ENCODE peak calls at places on chromosomes 4 and X, in four cellular contexts. One of them, this sample, is unnamed. For H3K4me1, the result is how much of the 10 kb centered on the place peaks cover.

GRCh38 chrX:119407681-119408080 is 8.5 kb downstream of the SLC25A43 start:
- DNase-seq in A549: no peak
- DNase-seq in H9: no peak
- DNase-seq in fibroblast of lung: no peak
- DNase-seq in this sample: no peak

GRCh38 chr4:170259631-170260153 is 169.9 kb upstream of the AADAT start:
- DNase-seq in fibroblast of lung: peak
- DNase-seq in A549: peak
- DNase-seq in H9: peak
- DNase-seq in this sample: peak

GRCh38 chr4:165779950-165780670 is 92.9 kb upstream of the TLL1 start:
- DNase-seq in fibroblast of lung: peak
- DNase-seq in H9: no peak
- DNase-seq in A549: no peak
- DNase-seq in this sample: no peak

GRCh38 chr4:33961751-33962150 is 2282.6 kb downstream of the ARAP2 start:
- DNase-seq in fibroblast of lung: peak
- DNase-seq in A549: no peak
- DNase-seq in H9: no peak
- DNase-seq in this sample: no peak

GRCh38 chrX:153969904-153970397 is 1.7 kb downstream of the HCFC1 start:
- DNase-seq in A549: no peak
- DNase-seq in fibroblast of lung: peak
- DNase-seq in H9: no peak
- DNase-seq in this sample: peak

GRCh38 chrX:31524182-31524581 is 452.3 kb upstream of the FTHL17 start:
- DNase-seq in fibroblast of lung: no peak
- DNase-seq in H9: no peak
- DNase-seq in A549: no peak
- DNase-seq in this sample: no peak

GRCh38 chr4:22191565-22192301 is 243.2 kb upstream of the KCNIP4 start:
- DNase-seq in H9: no peak
- DNase-seq in A549: no peak
- DNase-seq in fibroblast of lung: no peak
- DNase-seq in this sample: no peak

GRCh38 chr4:110091426-110091825 is 107.0 kb downstream of the ELOVL6 start:
- DNase-seq in H9: no peak
- DNase-seq in fibroblast of lung: peak
- DNase-seq in A549: peak
- DNase-seq in this sample: peak

GRCh38 chrX:71621644-71622346 is 3.5 kb upstream of the CXCR3 start:
- DNase-seq in A549: no peak
- DNase-seq in H9: no peak
- DNase-seq in fibroblast of lung: peak
- DNase-seq in this sample: no peak

GRCh38 chr4:5816851-5817375 is 76.0 kb downstream of the CRMP1 start:
- DNase-seq in fibroblast of lung: no peak
- DNase-seq in A549: no peak
- DNase-seq in H9: no peak
- DNase-seq in this sample: no peak

GRCh38 chrX:20143539-20143938 is 1.9 kb upstream of the EIF1AX start:
- DNase-seq in fibroblast of lung: no peak
- DNase-seq in H9: no peak
- DNase-seq in A549: peak
- DNase-seq in this sample: no peak

GRCh38 chr4:26061248-26061986 is 147.4 kb downstream of the SMIM20 start:
- DNase-seq in H9: peak
- DNase-seq in A549: peak
- DNase-seq in fibroblast of lung: peak
- DNase-seq in this sample: peak

GRCh38 chr4:11908712-11909111 is 480.0 kb upstream of the HS3ST1 start:
- DNase-seq in H9: no peak
- DNase-seq in A549: no peak
- DNase-seq in fibroblast of lung: no peak
- DNase-seq in this sample: no peak

GRCh38 chrX:21745756-21746155 is 12.2 kb downstream of the SMPX start:
- DNase-seq in fibroblast of lung: peak
- DNase-seq in A549: peak
- DNase-seq in H9: no peak
- DNase-seq in this sample: no peak

GRCh38 chr4:100075056-100075455 is 115.2 kb downstream of the DDIT4L start:
- DNase-seq in fibroblast of lung: no peak
- DNase-seq in H9: no peak
- DNase-seq in A549: no peak
- DNase-seq in this sample: no peak

DNA sequence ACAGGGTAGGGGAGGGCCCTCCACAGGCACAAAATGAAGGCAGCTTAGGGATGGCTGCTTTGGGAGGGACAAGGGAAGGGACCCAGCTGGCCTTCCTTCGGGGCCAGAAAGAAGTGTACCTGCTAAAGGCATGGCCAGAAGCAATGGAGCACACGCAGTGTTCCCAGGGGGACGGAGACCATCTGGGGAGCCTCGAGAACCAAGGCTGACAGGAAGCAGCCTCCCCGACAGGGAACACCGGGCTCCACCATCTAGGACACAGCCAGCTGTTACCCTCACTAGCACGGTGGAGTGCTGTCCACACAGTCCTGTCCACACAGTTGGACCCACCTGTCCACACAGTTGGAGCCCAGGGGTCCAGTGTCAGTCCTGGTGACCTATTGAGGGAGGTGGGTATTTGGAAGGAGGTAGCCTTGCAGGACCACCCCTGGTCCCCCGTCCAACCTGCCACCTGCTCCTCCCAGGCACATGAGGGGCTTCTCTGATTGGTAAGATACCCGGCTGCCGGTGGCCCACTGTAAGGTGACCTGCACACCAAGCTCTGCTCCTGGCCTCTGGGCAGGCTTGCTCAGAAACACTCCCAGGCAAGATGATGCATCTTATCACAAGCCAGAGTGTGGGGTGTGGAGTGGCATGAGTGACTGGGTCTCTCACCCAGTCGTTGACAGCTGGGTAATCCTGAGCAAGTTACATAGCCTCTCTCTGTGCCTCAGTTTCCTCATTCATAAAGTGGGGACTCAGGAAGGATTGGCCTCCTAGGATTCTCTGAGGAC is 20.5 kb upstream of the AFAP1 start:
- DNase-seq in H9: no peak
- DNase-seq in A549: no peak
- DNase-seq in fibroblast of lung: no peak
- DNase-seq in this sample: no peak
- H3K4me1 ChIP-seq in H9: under half
- H3K4me1 ChIP-seq in A549: half or more
- H3K4me1 ChIP-seq in fibroblast of lung: under half
- H3K4me1 ChIP-seq in this sample: half or more

DNA sequence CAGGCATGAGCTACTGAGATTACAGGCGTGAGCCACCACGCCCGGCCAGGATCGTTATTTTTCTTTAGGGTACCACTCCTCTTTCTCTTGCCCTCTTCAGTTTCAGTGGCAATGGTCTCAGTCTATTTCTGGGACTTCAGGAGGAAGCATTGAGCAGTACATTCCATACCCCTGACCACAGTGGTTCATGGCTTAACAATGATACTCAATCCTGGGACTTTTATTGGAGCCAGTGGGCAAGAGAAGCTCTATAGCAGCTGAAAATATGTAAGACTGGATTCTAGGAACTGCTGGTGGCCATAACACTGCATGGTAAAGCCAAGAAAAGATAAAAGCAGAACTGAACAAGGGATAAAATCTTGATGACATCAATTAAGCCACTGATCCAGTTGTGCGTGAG is 5.8 kb upstream of the CCNA2 start:
- DNase-seq in H9: no peak
- DNase-seq in fibroblast of lung: no peak
- DNase-seq in A549: no peak
- DNase-seq in this sample: no peak
- H3K4me2 ChIP-seq in H9: no peak
- H3K4me2 ChIP-seq in fibroblast of lung: no peak
- H3K4me2 ChIP-seq in A549: no peak
- H3K4me2 ChIP-seq in this sample: no peak

GRCh38 chr4:70754990-70755688 is 33.4 kb downstream of the RUFY3 start:
- DNase-seq in fibroblast of lung: no peak
- DNase-seq in A549: no peak
- DNase-seq in H9: no peak
- DNase-seq in this sample: no peak

GRCh38 chr4:70754470-70754869 is 32.7 kb downstream of the RUFY3 start:
- DNase-seq in H9: no peak
- DNase-seq in fibroblast of lung: no peak
- DNase-seq in A549: no peak
- DNase-seq in this sample: no peak

GRCh38 chr4:70749313-70749712 is 27.5 kb downstream of the RUFY3 start:
- DNase-seq in fibroblast of lung: no peak
- DNase-seq in H9: no peak
- DNase-seq in A549: no peak
- DNase-seq in this sample: no peak

GRCh38 chr4:70759126-70759525 is 37.4 kb downstream of the RUFY3 start:
- DNase-seq in H9: no peak
- DNase-seq in A549: no peak
- DNase-seq in fibroblast of lung: no peak
- DNase-seq in this sample: no peak

GRCh38 chr4:70753630-70754029 is 31.9 kb downstream of the RUFY3 start:
- DNase-seq in fibroblast of lung: no peak
- DNase-seq in H9: no peak
- DNase-seq in A549: no peak
- DNase-seq in this sample: no peak
- H3K27ac ChIP-seq in fibroblast of lung: no peak
- H3K27ac ChIP-seq in H9: no peak
- H3K27ac ChIP-seq in A549: no peak
- H3K27ac ChIP-seq in this sample: no peak

GRCh38 chr4:48509543-48509942 is 19.5 kb downstream of the ZAR1 start:
- DNase-seq in H9: no peak
- DNase-seq in A549: no peak
- DNase-seq in fibroblast of lung: no peak
- DNase-seq in this sample: no peak

GRCh38 chr4:48499551-48500066 is 9.6 kb downstream of the ZAR1 start:
- DNase-seq in H9: no peak
- DNase-seq in A549: no peak
- DNase-seq in fibroblast of lung: no peak
- DNase-seq in this sample: no peak

GRCh38 chr4:48506716-48507115 is 16.7 kb downstream of the ZAR1 start:
- DNase-seq in A549: no peak
- DNase-seq in H9: no peak
- DNase-seq in fibroblast of lung: no peak
- DNase-seq in this sample: no peak

GRCh38 chr4:48498895-48499294 is 8.8 kb downstream of the ZAR1 start:
- DNase-seq in H9: no peak
- DNase-seq in fibroblast of lung: no peak
- DNase-seq in A549: no peak
- DNase-seq in this sample: no peak

DNA sequence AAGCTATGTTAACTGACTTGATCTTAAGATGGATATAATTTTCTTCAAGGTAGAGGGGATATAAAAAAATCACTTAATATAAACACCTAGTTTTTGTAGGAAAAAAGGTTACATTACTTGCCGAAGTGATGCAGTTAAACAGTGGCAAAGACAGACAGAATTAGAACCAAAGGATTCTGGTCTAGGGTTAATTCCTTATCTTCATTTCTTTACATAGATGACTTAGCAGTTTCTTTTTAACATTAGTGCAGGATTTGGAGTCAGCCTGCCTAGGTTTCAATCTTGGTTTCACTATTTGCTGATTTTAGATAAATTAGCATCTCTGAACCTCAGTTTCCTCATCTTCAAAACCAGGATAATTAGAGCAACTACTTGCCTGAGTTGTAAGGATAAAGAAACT is 14.3 kb downstream of the ZAR1 start:
- DNase-seq in H9: no peak
- DNase-seq in A549: peak
- DNase-seq in fibroblast of lung: no peak
- DNase-seq in this sample: no peak
- H3K4me1 ChIP-seq in H9: under half
- H3K4me1 ChIP-seq in A549: under half
- H3K4me1 ChIP-seq in fibroblast of lung: under half
- H3K4me1 ChIP-seq in this sample: under half

DNA sequence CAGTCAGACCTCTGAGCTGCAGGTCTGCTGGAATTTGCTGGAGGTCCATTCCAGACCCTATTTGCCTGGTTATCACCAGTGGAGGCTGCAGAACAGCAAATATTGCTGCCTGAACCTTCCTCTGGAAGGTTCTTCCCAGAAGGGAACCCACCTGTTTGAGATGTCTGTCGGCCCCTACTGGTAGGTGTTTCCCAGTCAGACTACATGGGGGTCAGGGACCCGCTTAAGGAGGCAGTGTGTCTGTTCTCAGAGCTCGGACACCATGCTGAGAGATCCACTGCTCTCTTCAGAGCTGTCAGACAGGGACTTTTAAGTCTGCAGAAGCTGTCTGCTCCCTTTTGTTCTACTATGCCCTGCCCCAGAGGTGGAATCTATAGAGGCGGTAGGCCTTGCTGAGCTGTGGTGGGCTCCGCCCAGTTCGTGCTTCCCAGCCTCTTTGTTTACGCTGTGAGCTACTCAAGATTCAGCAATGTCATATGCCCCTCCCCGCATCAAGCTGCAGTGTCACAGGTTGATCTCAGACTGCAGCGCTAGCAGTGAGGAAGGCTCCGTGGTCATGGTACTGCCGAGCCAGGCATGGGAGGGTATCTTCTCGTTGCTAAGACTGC is 44.1 kb upstream of the KDR start:
- DNase-seq in H9: peak
- DNase-seq in A549: peak
- DNase-seq in fibroblast of lung: peak
- DNase-seq in this sample: peak
- H3K4me2 ChIP-seq in H9: no peak
- H3K4me2 ChIP-seq in A549: no peak
- H3K4me2 ChIP-seq in fibroblast of lung: no peak
- H3K4me2 ChIP-seq in this sample: peak

This sample was measured in PC-9.